ENCODE peak calls at places on chromosomes 16 and 17, in seven cellular contexts. M, T, O, R, X, E and I are unnamed samples.

GRCh38 chr16:47732122-47732805 is 271.1 kb downstream of the PHKB start:
- DNase-seq in M (no peak), T (no peak), O (peak; percentile 92), R (no peak), X (peak; percentile 98), E (no peak), I (no peak)

GRCh38 chr17:8621585-8621984 is 8.9 kb downstream of the MYH10 start:
- DNase-seq in M (no peak), T (no peak), O (no peak), R (no peak), X (peak; percentile 59), E (no peak), I (no peak)

GRCh38 chr16:5604770-5605169 is 507.2 kb upstream of the EEF2KMT start:
- DNase-seq in M (no peak), T (no peak), O (no peak), R (no peak), X (no peak), E (no peak), I (no peak)

GRCh38 chr17:2400474-2400866 is 390 bp downstream of the MNT start:
- DNase-seq in M (no peak), T (peak; percentile 46), O (no peak), R (peak; percentile 68), X (no peak), E (peak; percentile 17), I (no peak)

GRCh38 chr16:1533443-1533951 is at the start of gene TMEM204:
- DNase-seq in M (no peak), T (peak; percentile 66), O (no peak), R (peak; percentile 40), X (peak; percentile 78), E (no peak), I (no peak)

GRCh38 chr16:70694517-70695218 is 8.8 kb upstream of the MTSS2 start:
- DNase-seq in M (no peak), T (no peak), O (peak; percentile 83), R (no peak), X (no peak), E (no peak), I (no peak)

GRCh38 chr16:85698459-85699223 is 9.9 kb upstream of the GINS2 start:
- DNase-seq in M (no peak), T (no peak), O (no peak), R (no peak), X (no peak), E (no peak), I (no peak)

GRCh38 chr16:1159973-1160772 is 7.3 kb downstream of the CACNA1H start:
- DNase-seq in M (no peak), T (no peak), O (no peak), R (no peak), X (no peak), E (peak; percentile 19), I (no peak)

GRCh38 chr17:7782237-7782636 is 51.8 kb upstream of the KDM6B start:
- DNase-seq in M (no peak), T (no peak), O (peak; percentile 51), R (no peak), X (peak; percentile 61), E (no peak), I (no peak)

GRCh38 chr17:69557339-69557738 is 142.8 kb downstream of the MAP2K6 start:
- DNase-seq in M (no peak), T (no peak), O (no peak), R (no peak), X (no peak), E (no peak), I (no peak)

GRCh38 chr16:67206838-67207115 is 7.8 kb downstream of the ELMO3 start:
- DNase-seq in M (no peak), T (no peak), O (peak; percentile 46), R (no peak), X (no peak), E (no peak), I (no peak)

GRCh38 chr17:9729034-9729650 is 62.2 kb downstream of the DHRS7C start:
- DNase-seq in M (no peak), T (no peak), O (peak; percentile 74), R (no peak), X (peak; percentile 45), E (peak; percentile 10), I (no peak)

GRCh38 chr16:14672403-14672971 is 21.6 kb downstream of the PLA2G10 start:
- DNase-seq in M (no peak), T (no peak), O (no peak), R (no peak), X (no peak), E (no peak), I (no peak)

GRCh38 chr16:87924041-87924851 is 12.1 kb downstream of the CA5A start:
- DNase-seq in M (no peak), T (no peak), O (no peak), R (no peak), X (no peak), E (peak; percentile 69), I (no peak)

GRCh38 chr16:88613293-88613692 is 25.1 kb upstream of the IL17C start:
- DNase-seq in M (no peak), T (no peak), O (no peak), R (no peak), X (no peak), E (no peak), I (no peak)

GRCh38 chr16:86227801-86228200 is 282.5 kb upstream of the FOXF1 start:
- DNase-seq in M (no peak), T (no peak), O (no peak), R (no peak), X (peak; percentile 32), E (no peak), I (no peak)

GRCh38 chr17:17836818-17837379 is at the start of gene SREBF1:
- DNase-seq in M (no peak), T (peak; percentile 42), O (no peak), R (peak; percentile 58), X (peak; percentile 37), E (peak; percentile 62), I (no peak)

GRCh38 chr16:8828541-8829165 is 31.0 kb downstream of the PMM2 start:
- DNase-seq in M (no peak), T (no peak), O (no peak), R (no peak), X (no peak), E (no peak), I (no peak)

GRCh38 chr16:85140455-85141012 is 28.3 kb upstream of the CIBAR2 start:
- DNase-seq in M (no peak), T (no peak), O (no peak), R (no peak), X (no peak), E (no peak), I (no peak)

GRCh38 chr17:55690105-55690508 is 32.6 kb downstream of the TMEM100 start:
- DNase-seq in M (no peak), T (no peak), O (no peak), R (no peak), X (no peak), E (no peak), I (no peak)

GRCh38 chr16:87464691-87465300 is 28.0 kb downstream of the ZCCHC14 start:
- DNase-seq in M (no peak), T (peak; percentile 7), O (peak; percentile 86), R (peak; percentile 53), X (peak; percentile 96), E (no peak), I (no peak)

GRCh38 chr17:74474043-74474792 is 7.8 kb downstream of the CD300A start:
- DNase-seq in M (no peak), T (peak; percentile 30), O (no peak), R (no peak), X (no peak), E (no peak), I (no peak)

GRCh38 chr17:82213251-82214011 is 789 bp upstream of the CCDC57 start:
- DNase-seq in M (no peak), T (no peak), O (peak; percentile 58), R (peak; percentile 88), X (peak; percentile 89), E (peak; percentile 28), I (no peak)

GRCh38 chr17:17535957-17536356 is 39.8 kb upstream of the RASD1 start:
- DNase-seq in M (no peak), T (no peak), O (no peak), R (no peak), X (peak; percentile 39), E (no peak), I (no peak)

GRCh38 chr16:84527486-84528269 is 23.2 kb upstream of the MEAK7 start:
- DNase-seq in M (no peak), T (no peak), O (no peak), R (no peak), X (no peak), E (no peak), I (no peak)